ENCODE peak calls at places on chromosome 1, in seven cellular contexts. Y, V, W, B, H, L and M are unnamed samples.

GRCh38 chr1:210257698-210258395 is 25.3 kb downstream of the SERTAD4 start:
- DNase-seq in B (no peak), Y (no peak), L (no peak), V (no peak), H (no peak), W (no peak), M (no peak)

GRCh38 chr1:167714851-167715652 is 6.7 kb upstream of the MPZL1 start:
- DNase-seq in L (peak; percentile 83), V (no peak), B (peak; percentile 84), H (peak; percentile 97), W (peak; percentile 70), Y (peak; percentile 86), M (peak; percentile 92)

GRCh38 chr1:20074725-20075171 is 4.8 kb downstream of the PLA2G5 start:
- DNase-seq in L (no peak), V (no peak), Y (no peak), B (no peak), H (no peak), W (no peak), M (no peak)

GRCh38 chr1:50832167-50832566 is 127.9 kb downstream of the FAF1 start:
- DNase-seq in B (no peak), W (no peak), H (no peak), L (no peak), Y (no peak), V (no peak), M (no peak)

GRCh38 chr1:115098979-115099692 is 9.8 kb upstream of the TSPAN2 start:
- DNase-seq in V (no peak), Y (no peak), B (no peak), L (no peak), W (no peak), H (peak; percentile 37), M (no peak)

GRCh38 chr1:207040181-207040533 is 7.6 kb upstream of the C1orf116 start:
- DNase-seq in H (no peak), W (no peak), V (no peak), L (no peak), B (no peak), Y (no peak), M (no peak)

GRCh38 chr1:6185635-6186382 is 5.7 kb upstream of the CHD5 start:
- DNase-seq in V (no peak), B (peak; percentile 48), L (peak; percentile 67), H (no peak), W (peak; percentile 61), Y (no peak), M (no peak)

GRCh38 chr1:40633563-40634376 is 31.7 kb downstream of the RIMS3 start:
- DNase-seq in B (no peak), H (no peak), V (no peak), Y (no peak), L (peak; percentile 74), W (no peak), M (no peak)

GRCh38 chr1:73701816-73702215 is 496.2 kb downstream of the LRRIQ3 start:
- DNase-seq in L (no peak), B (no peak), H (no peak), Y (no peak), V (no peak), W (no peak), M (no peak)

GRCh38 chr1:183716286-183716685 is 63.2 kb upstream of the APOBEC4 start:
- DNase-seq in B (no peak), Y (no peak), H (no peak), V (no peak), W (no peak), L (no peak), M (no peak)

GRCh38 chr1:246785536-246786111 is 61.4 kb downstream of the SCCPDH start:
- DNase-seq in H (no peak), B (no peak), Y (no peak), L (no peak), V (no peak), W (no peak), M (no peak)

GRCh38 chr1:207883104-207883651 is 27.7 kb downstream of the CD34 start:
- DNase-seq in H (no peak), B (no peak), Y (no peak), V (no peak), W (no peak), L (no peak), M (no peak)

GRCh38 chr1:9929431-9930385 is 13.5 kb downstream of the LZIC start:
- DNase-seq in V (no peak), L (peak; percentile 63), W (no peak), B (peak; percentile 97), H (no peak), Y (no peak), M (no peak)

GRCh38 chr1:96206451-96206850 is 515.1 kb upstream of the PTBP2 start:
- DNase-seq in B (no peak), H (no peak), W (no peak), Y (no peak), L (no peak), V (no peak), M (no peak)

GRCh38 chr1:180255538-180256352 is 25.7 kb downstream of the LHX4 start:
- DNase-seq in W (no peak), V (no peak), L (no peak), B (no peak), Y (no peak), H (no peak), M (no peak)

GRCh38 chr1:32933742-32934322 is 30.8 kb downstream of the RNF19B start:
- DNase-seq in V (no peak), H (no peak), B (peak; percentile 99), L (no peak), Y (no peak), W (peak; percentile 79), M (peak; percentile 20)

GRCh38 chr1:227786673-227787512 is 28.6 kb upstream of the PRSS38 start:
- DNase-seq in L (no peak), V (no peak), H (no peak), Y (no peak), B (no peak), W (peak; percentile 56), M (no peak)

GRCh38 chr1:65769621-65770020 is 23.1 kb upstream of the PDE4B start:
- DNase-seq in B (no peak), L (no peak), H (no peak), V (no peak), W (no peak), Y (no peak), M (no peak)

GRCh38 chr1:65772607-65773006 is 20.1 kb upstream of the PDE4B start:
- DNase-seq in Y (no peak), B (no peak), W (no peak), V (no peak), L (no peak), H (no peak), M (no peak)

DNA sequence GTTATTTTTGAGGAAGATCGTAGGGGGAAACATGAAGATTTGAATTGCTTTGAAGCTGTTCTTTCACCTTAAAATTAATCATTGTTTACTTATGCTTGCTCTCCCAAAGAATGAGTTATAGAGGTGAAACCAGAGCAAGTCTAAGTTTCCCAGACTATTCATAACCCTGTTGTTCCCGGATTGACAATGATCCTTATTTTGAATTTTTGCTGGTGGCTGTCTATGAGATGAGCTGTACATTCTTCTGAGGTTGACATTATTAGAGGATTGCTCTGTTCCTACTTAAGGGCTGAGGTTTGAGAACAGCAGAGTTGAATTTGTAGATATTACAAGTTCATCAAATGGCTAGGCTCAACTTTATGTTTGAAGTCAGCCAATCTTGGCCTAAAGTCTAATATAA is 19.3 kb upstream of the PDE4B start:
- DNase-seq in W (no peak), H (no peak), V (no peak), L (no peak), B (no peak), Y (no peak), M (no peak)
- TF ChIP-seq SIN3A in W (no peak), H (no peak), V (no peak), L (no peak), B (no peak), Y (no peak), M (no peak)

GRCh38 chr1:55696181-55696580 is 481.0 kb upstream of the USP24 start:
- DNase-seq in W (no peak), V (no peak), L (no peak), H (no peak), B (no peak), Y (no peak), M (no peak)
- TF ChIP-seq POLR2AphosphoS5 in W (no peak), V (no peak), L (no peak), H (no peak), B (no peak), Y (no peak), M (no peak)

DNA sequence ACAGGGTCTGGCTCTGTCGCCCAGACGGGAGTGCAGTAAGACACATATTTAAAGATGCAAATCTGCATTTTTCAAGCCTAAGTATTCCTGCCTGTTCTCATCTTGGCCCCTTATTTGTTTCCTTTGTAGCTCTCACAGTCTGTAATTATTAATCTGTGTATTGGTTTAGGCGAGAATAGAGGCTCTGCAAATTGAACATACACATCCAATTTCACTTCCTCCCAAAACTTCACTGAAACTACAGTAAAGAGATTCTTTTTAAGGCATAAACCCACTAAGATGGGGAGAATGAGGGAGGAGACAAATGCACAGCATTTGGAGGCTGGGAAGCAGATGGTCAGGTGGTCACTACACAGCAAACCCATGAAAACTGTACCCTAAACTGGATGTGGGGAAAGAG is 21.0 kb downstream of the HMGN2 start:
- DNase-seq in H (no peak), W (no peak), V (no peak), L (no peak), Y (no peak), B (no peak), M (no peak)
- TF ChIP-seq SIN3A in H (no peak), W (no peak), V (no peak), L (no peak), Y (no peak), B (no peak), M (no peak)

GRCh38 chr1:234613992-234614584 is 4.1 kb upstream of the IRF2BP2 start:
- DNase-seq in B (no peak), Y (no peak), L (no peak), V (no peak), H (no peak), W (no peak), M (no peak)

GRCh38 chr1:234612352-234613127 is 2.6 kb upstream of the IRF2BP2 start:
- DNase-seq in H (peak; percentile 97), Y (peak; percentile 97), V (no peak), L (peak; percentile 78), B (peak; percentile 100), W (peak; percentile 73), M (no peak)

GRCh38 chr1:234611799-234612351 is 1.9 kb upstream of the IRF2BP2 start:
- DNase-seq in L (no peak), V (no peak), H (no peak), Y (no peak), W (no peak), B (peak; percentile 96), M (no peak)

GRCh38 chr1:234611153-234611798 is 1.3 kb upstream of the IRF2BP2 start:
- DNase-seq in B (peak; percentile 93), Y (peak; percentile 77), H (peak; percentile 76), V (peak; percentile 59), L (no peak), W (peak; percentile 38), M (no peak)

DNA sequence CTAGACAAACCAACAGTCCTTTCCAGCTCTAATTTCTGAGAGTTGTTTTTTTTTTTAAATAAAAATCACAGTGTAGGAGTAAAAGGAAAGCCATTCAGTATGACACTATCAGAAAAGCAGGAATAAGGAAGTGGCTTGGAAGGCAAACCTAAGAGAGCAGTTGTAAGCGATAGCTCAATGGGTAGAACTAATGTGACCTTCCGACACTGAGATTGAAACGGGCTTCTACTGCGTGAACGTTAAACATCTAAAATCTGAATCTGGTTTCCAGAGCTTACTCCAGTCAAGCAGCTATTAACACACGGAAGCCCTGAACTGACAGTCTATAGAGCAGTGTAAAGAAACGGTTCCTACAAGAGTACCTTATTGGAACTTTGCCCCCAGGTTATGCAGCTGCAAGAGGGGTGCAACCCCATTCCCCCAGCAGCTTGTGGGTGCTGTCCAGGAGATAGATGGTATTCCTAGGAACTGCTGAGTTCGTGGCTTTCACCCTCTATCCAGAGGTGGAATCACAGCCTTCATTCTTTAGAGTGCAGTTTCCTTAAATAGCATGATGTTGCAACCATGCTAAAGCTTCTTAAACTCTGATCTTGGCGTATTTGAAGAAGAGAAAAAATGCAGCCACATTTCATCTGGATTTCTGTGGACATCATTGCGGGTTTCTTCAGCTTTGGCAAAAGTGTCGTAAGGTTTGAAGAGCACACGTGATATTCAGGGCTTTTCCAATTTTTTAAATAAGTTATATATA is 3.3 kb upstream of the IRF2BP2 start:
- DNase-seq in B (peak; percentile 55), H (no peak), Y (no peak), L (no peak), V (no peak), W (no peak), M (no peak)
- TF ChIP-seq POLR2AphosphoS5 in B (peak; percentile 74), H (no peak), Y (peak; percentile 27), L (no peak), V (no peak), W (no peak), M (peak; percentile 68)